ENCODE peak calls at places on chromosomes 6 and 20, in four cellular contexts. X is adipocyte; Q is fibroblast of lung; E is CD8-positive, alpha-beta T cell. H is an unnamed sample. For H3K36me3, the result is how much of the 10 kb centered on the place peaks cover.

GRCh38 chr6:106283476-106283875 is 42.1 kb downstream of the ATG5 start:
- DNase-seq in E (no peak), Q (no peak), X (no peak), H (no peak)

GRCh38 chr6:15874351-15874750 is 211.5 kb upstream of the DTNBP1 start:
- DNase-seq in Q (no peak), E (no peak), X (no peak), H (no peak)

GRCh38 chr20:38806855-38807655 is 1.6 kb downstream of the PPP1R16B start:
- DNase-seq in E (peak), X (no peak), Q (no peak), H (no peak)

GRCh38 chr20:8060977-8061376 is 41.4 kb upstream of the TMX4 start:
- DNase-seq in Q (no peak), E (no peak), X (no peak), H (no peak)

GRCh38 chr20:40956503-40956902 is 72.1 kb upstream of the TOP1 start:
- DNase-seq in E (peak), X (no peak), Q (no peak), H (no peak)

GRCh38 chr6:36120979-36121706 is 9.2 kb upstream of the MAPK13 start:
- DNase-seq in Q (peak), X (peak), E (peak), H (peak)

GRCh38 chr6:87093651-87094050 is 1.3 kb downstream of the CGA start:
- DNase-seq in Q (peak), X (no peak), E (no peak), H (no peak)

GRCh38 chr6:38350882-38351281 is 288.8 kb downstream of the BTBD9 start:
- DNase-seq in E (no peak), Q (peak), X (peak), H (no peak)

GRCh38 chr6:27575594-27576361 is 102.9 kb upstream of the ZNF184 start:
- DNase-seq in Q (no peak), E (no peak), X (no peak), H (no peak)

GRCh38 chr6:73969982-73970960 is 274.3 kb downstream of the CD109 start:
- DNase-seq in E (no peak), Q (peak), X (peak), H (peak)

GRCh38 chr6:107105511-107106116 is 9.7 kb downstream of the BEND3 start:
- DNase-seq in X (no peak), E (no peak), Q (no peak), H (no peak)

GRCh38 chr6:35136185-35136584 is 5.0 kb downstream of the TCP11 start:
- DNase-seq in Q (no peak), X (no peak), E (no peak), H (no peak)

GRCh38 chr6:52390361-52390727 is 28.4 kb downstream of the PAQR8 start:
- DNase-seq in Q (peak), E (peak), X (peak), H (no peak)

GRCh38 chr6:29483186-29483585 is 4.6 kb downstream of the MAS1L start:
- DNase-seq in E (no peak), X (peak), Q (no peak), H (no peak)

GRCh38 chr6:147820520-147820919 is 312.0 kb downstream of the SAMD5 start:
- DNase-seq in E (no peak), X (no peak), Q (no peak), H (no peak)

GRCh38 chr20:62480318-62480717 is 4.5 kb upstream of the GATA5 start:
- DNase-seq in X (no peak), E (no peak), Q (no peak), H (no peak)

GRCh38 chr6:3929281-3929798 is 80.2 kb downstream of the FAM50B start:
- DNase-seq in E (no peak), Q (peak), X (peak), H (no peak)

GRCh38 chr6:88301888-88302768 is 136.0 kb upstream of the CNR1 start:
- DNase-seq in Q (no peak), X (peak), E (no peak), H (no peak)

GRCh38 chr20:25178563-25179438 is 16.7 kb upstream of the ENTPD6 start:
- DNase-seq in Q (peak), E (no peak), X (peak), H (peak)

GRCh38 chr6:18384621-18385020 is 2.5 kb upstream of the RNF144B start:
- DNase-seq in X (no peak), E (no peak), Q (no peak), H (peak)

GRCh38 chr6:11236351-11236750 is 3.9 kb upstream of the NEDD9 start:
- DNase-seq in Q (no peak), E (no peak), X (no peak), H (no peak)

GRCh38 chr6:13681305-13682061 is 30.2 kb downstream of the RANBP9 start:
- DNase-seq in E (no peak), X (no peak), Q (no peak), H (no peak)

GRCh38 chr6:13680448-13680968 is 31.1 kb downstream of the RANBP9 start:
- DNase-seq in X (no peak), Q (no peak), E (no peak), H (no peak)

GRCh38 chr6:13682346-13682745 is 29.3 kb downstream of the RANBP9 start:
- DNase-seq in X (no peak), Q (no peak), E (no peak), H (no peak)

GRCh38 chr6:13679996-13680395 is 31.6 kb downstream of the RANBP9 start:
- DNase-seq in Q (no peak), X (no peak), E (no peak), H (no peak)

GRCh38 chr6:13683038-13683437 is 28.6 kb downstream of the RANBP9 start:
- DNase-seq in Q (no peak), E (no peak), X (no peak), H (no peak)
- H3K36me3 ChIP-seq in Q (under half), E (under half), X (under half), H (under half)

GRCh38 chr20:17967595-17968365 is 814 bp downstream of the SNX5 start:
- DNase-seq in Q (peak), X (peak), E (no peak), H (no peak)
- H3K36me3 ChIP-seq in Q (under half), X (under half), E (under half), H (under half)

GRCh38 chr6:31898200-31899011 is 908 bp upstream of the EHMT2 start:
- DNase-seq in X (peak), Q (peak), E (no peak), H (peak)

GRCh38 chr6:31899215-31899614 is 1.7 kb upstream of the EHMT2 start:
- DNase-seq in X (no peak), Q (no peak), E (no peak), H (no peak)

GRCh38 chr6:31896856-31897611 is 464 bp downstream of the EHMT2 start:
- DNase-seq in Q (no peak), E (no peak), X (peak), H (no peak)

GRCh38 chr6:31897612-31898199 is at the start of gene EHMT2:
- DNase-seq in E (peak), X (peak), Q (peak), H (peak)

DNA sequence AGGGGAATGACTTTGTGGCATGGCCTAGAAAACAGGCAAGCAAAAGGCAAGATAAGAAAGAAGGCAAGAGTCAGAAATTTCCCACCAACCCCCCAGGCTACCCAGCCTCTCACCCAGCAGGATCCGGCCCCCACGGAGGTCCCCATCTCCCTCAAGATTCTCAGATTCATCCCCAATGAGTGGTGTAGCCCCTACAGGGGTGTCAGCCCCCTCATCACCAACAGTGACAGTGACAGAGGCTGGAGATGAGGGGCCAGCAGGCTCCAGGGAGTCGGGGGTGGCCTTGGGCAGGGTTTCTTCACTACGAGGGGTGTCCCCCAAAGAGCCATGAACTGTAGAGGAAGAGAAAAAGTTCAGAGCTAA is 1.0 kb downstream of the EHMT2 start:
- DNase-seq in E (no peak), X (no peak), Q (no peak), H (no peak)
- H3K36me3 ChIP-seq in E (under half), X (under half), Q (under half), H (under half)

GRCh38 chr6:158398252-158399024 is 86.2 kb downstream of the TULP4 start:
- DNase-seq in Q (no peak), E (no peak), X (no peak), H (no peak)

GRCh38 chr6:158397578-158397977 is 85.3 kb downstream of the TULP4 start:
- DNase-seq in E (no peak), X (no peak), Q (no peak), H (no peak)

GRCh38 chr6:158402184-158402583 is 89.9 kb downstream of the TULP4 start:
- DNase-seq in Q (no peak), E (no peak), X (no peak), H (no peak)

GRCh38 chr6:158396136-158396535 is 83.9 kb downstream of the TULP4 start:
- DNase-seq in E (no peak), Q (no peak), X (no peak), H (no peak)

GRCh38 chr6:158399040-158399700 is 86.9 kb downstream of the TULP4 start:
- DNase-seq in E (no peak), X (no peak), Q (no peak), H (no peak)
- H3K36me3 ChIP-seq in E (under half), X (under half), Q (under half), H (under half)

GRCh38 chr20:32427996-32428395 is 69.9 kb downstream of the ASXL1 start:
- DNase-seq in E (no peak), X (no peak), Q (no peak), H (no peak)
- H3K36me3 ChIP-seq in E (under half), X (half or more), Q (under half), H (under half)

DNA sequence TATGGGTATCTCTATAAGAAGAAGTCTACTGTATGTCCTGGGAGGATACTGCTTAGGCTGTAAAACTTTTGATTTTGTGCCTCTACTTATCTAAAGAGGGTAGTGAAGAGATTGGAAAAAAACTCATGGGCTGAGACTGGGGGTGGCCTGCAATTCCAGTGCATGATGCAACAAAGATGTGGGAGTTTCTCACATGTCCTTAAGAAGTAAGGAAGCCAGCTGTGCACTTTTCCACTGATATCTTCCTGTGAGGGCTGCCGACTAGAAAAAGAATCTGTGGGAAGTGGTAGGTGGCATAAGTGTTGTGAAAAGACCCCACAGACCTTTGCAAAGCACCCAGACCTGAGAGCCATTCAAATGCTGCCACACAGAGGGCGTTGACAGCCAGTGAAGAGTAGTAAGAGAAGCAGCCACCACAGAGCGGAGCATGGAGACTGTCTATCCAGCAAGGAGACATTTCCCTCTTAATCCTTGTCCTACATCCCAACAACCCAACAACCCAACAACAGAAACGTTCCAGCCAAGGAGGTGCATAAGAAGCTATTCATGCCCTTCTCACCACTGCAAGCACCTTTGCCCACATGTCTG is 65.1 kb downstream of the PFDN4 start:
- DNase-seq in X (no peak), E (no peak), Q (peak), H (no peak)
- H3K36me3 ChIP-seq in X (under half), E (under half), Q (under half), H (under half)

DNA sequence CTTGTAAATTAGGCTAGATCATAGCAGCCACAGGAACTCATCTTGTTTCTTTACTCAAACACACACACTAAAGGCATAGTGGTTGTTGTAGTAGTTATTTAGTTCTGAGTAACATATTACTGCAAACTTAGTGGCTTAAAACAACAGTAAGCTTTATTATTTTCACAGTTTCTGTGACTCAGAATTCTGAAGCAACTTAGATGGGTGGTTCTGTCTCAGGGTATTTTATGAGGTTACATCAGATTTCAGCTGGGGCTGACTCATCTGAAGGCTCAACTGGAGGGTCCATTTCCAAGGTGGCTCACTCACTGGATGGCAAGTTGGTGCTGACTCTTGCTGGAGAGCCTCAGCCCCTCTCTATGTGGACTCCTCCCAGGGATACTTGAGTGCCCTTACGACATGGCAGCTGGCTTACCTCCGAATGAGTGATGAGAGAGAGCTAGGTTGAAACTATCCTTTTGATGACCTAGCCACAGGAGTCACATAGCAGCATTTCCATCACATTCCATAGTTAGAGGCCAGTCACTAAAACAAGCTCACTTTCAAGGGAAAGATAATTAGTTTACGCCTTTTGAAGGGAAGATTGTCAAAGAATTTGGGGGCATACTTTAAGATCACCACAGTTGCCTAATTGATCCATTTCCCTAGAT is 136.5 kb upstream of the PRND start:
- DNase-seq in E (no peak), X (peak), Q (peak), H (no peak)
- H3K36me3 ChIP-seq in E (under half), X (under half), Q (under half), H (under half)

DNA sequence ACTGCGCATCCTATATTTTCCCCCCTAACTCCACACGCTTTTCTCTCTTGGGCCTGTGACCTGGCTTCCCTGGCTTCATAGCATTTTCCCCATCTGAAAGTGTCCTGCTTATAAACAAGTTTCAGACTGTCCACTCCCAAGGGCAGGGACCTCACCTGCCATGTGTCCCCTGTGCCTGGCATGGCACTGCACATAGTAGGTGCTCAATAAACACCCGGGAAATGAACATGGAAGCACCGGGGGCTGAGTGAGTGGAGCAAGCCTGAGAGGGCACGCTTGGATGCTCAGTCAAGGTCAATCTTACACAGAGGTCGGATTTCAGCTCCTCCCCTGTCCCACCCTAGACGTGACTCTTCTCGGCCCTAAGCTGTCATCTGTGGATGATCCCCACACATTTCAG is 96.9 kb downstream of the NFATC2 start:
- DNase-seq in E (no peak), X (no peak), Q (no peak), H (no peak)
- H3K36me3 ChIP-seq in E (under half), X (under half), Q (under half), H (under half)

GRCh38 chr20:43461894-43462293 is 4.2 kb downstream of the SRSF6 start:
- DNase-seq in Q (no peak), E (no peak), X (no peak), H (no peak)

GRCh38 chr20:43460830-43461200 is 3.1 kb downstream of the SRSF6 start:
- DNase-seq in Q (no peak), X (no peak), E (no peak), H (no peak)

GRCh38 chr20:43463133-43463863 is 5.6 kb downstream of the SRSF6 start:
- DNase-seq in X (no peak), E (no peak), Q (no peak), H (no peak)

GRCh38 chr20:43463864-43464785 is 6.4 kb downstream of the SRSF6 start:
- DNase-seq in E (no peak), Q (no peak), X (no peak), H (no peak)

GRCh38 chr20:43462369-43463132 is 4.9 kb downstream of the SRSF6 start:
- DNase-seq in Q (no peak), E (no peak), X (no peak), H (no peak)
- H3K36me3 ChIP-seq in Q (under half), E (under half), X (half or more), H (under half)